ENCODE peak calls at places on chromosomes 12 and 14, in eight cellular contexts. C is tibial nerve, V is lung, Z is stomach, E is psoas muscle, K is GM23338, J is left ventricle myocardium inferior, X is esophagus squamous epithelium. Y is an unnamed sample.

GRCh38 chr14:99853206-99853605 is 60.0 kb downstream of the EML1 start:
- DNase-seq in C (no peak), V (no peak), Z (no peak), E (no peak), K (no peak), J (peak), X (no peak), Y (no peak)

GRCh38 chr12:85633491-85633890 is 202.7 kb downstream of the RASSF9 start:
- DNase-seq in C (no peak), V (no peak), Z (no peak), E (no peak), K (no peak), J (no peak), X (no peak), Y (no peak)

GRCh38 chr12:59820594-59821011 is 224.8 kb downstream of the SLC16A7 start:
- DNase-seq in C (no peak), V (no peak), Z (no peak), E (no peak), K (no peak), J (no peak), X (no peak), Y (no peak)

GRCh38 chr12:46553266-46553665 is 180.7 kb upstream of the SLC38A2 start:
- DNase-seq in C (no peak), V (no peak), Z (no peak), E (peak), K (no peak), J (no peak), X (no peak), Y (no peak)

GRCh38 chr12:72774023-72774422 is 501.9 kb downstream of the TRHDE start:
- DNase-seq in C (no peak), V (no peak), Z (no peak), E (no peak), K (no peak), J (no peak), X (no peak), Y (no peak)

GRCh38 chr14:94517641-94518257 is 8.5 kb upstream of the SERPINA12 start:
- DNase-seq in C (no peak), V (no peak), Z (no peak), E (no peak), K (peak), J (no peak), X (no peak), Y (no peak)

GRCh38 chr12:102849722-102850447 is 67.2 kb downstream of the PAH start:
- DNase-seq in C (no peak), V (no peak), Z (no peak), E (no peak), K (no peak), J (no peak), X (no peak), Y (no peak)

GRCh38 chr12:28966049-28966778 is 182.9 kb upstream of the FAR2 start:
- DNase-seq in C (no peak), V (peak), Z (peak), E (no peak), K (no peak), J (peak), X (no peak), Y (no peak)

GRCh38 chr12:119068129-119068856 is 87.0 kb downstream of the SRRM4 start:
- DNase-seq in C (no peak), V (no peak), Z (no peak), E (no peak), K (no peak), J (peak), X (no peak), Y (no peak)

GRCh38 chr14:32986791-32987545 is 48.3 kb downstream of the NPAS3 start:
- DNase-seq in C (no peak), V (no peak), Z (no peak), E (peak), K (peak), J (peak), X (no peak), Y (no peak)

GRCh38 chr12:52531563-52532300 is 11.5 kb upstream of the KRT5 start:
- DNase-seq in C (no peak), V (no peak), Z (no peak), E (no peak), K (no peak), J (no peak), X (no peak), Y (no peak)

GRCh38 chr14:60720962-60721330 is 3.2 kb downstream of the SIX4 start:
- DNase-seq in C (no peak), V (no peak), Z (no peak), E (no peak), K (no peak), J (no peak), X (no peak), Y (no peak)

GRCh38 chr12:131867891-131868675 is 26.3 kb upstream of the ULK1 start:
- DNase-seq in C (no peak), V (no peak), Z (no peak), E (no peak), K (no peak), J (no peak), X (no peak), Y (no peak)

GRCh38 chr14:47044841-47045240 is 393.3 kb upstream of the RPL10L start:
- DNase-seq in C (no peak), V (peak), Z (peak), E (no peak), K (peak), J (no peak), X (no peak), Y (no peak)

GRCh38 chr12:5716221-5716620 is 228.8 kb downstream of the ANO2 start:
- DNase-seq in C (no peak), V (no peak), Z (no peak), E (no peak), K (no peak), J (no peak), X (no peak), Y (no peak)

GRCh38 chr12:3216726-3217682 is 139.8 kb downstream of the TSPAN9 start:
- DNase-seq in C (no peak), V (no peak), Z (no peak), E (no peak), K (no peak), J (no peak), X (no peak), Y (no peak)

GRCh38 chr12:119005832-119006360 is 24.6 kb downstream of the SRRM4 start:
- DNase-seq in C (no peak), V (no peak), Z (no peak), E (no peak), K (no peak), J (no peak), X (no peak), Y (no peak)

GRCh38 chr12:111505601-111506036 is 93.5 kb downstream of the ATXN2 start:
- DNase-seq in C (no peak), V (no peak), Z (no peak), E (no peak), K (no peak), J (no peak), X (no peak), Y (no peak)

GRCh38 chr12:16844875-16845274 is 238.9 kb upstream of the LMO3 start:
- DNase-seq in C (no peak), V (no peak), Z (no peak), E (no peak), K (peak), J (no peak), X (no peak), Y (no peak)

GRCh38 chr12:65663097-65663496 is 161.2 kb upstream of the HMGA2 start:
- DNase-seq in C (no peak), V (no peak), Z (no peak), E (no peak), K (no peak), J (no peak), X (no peak), Y (no peak)

GRCh38 chr12:72330291-72330690 is 58.1 kb downstream of the TRHDE start:
- DNase-seq in C (no peak), V (no peak), Z (no peak), E (peak), K (peak), J (no peak), X (no peak), Y (peak)

GRCh38 chr14:101729382-101729781 is 32.1 kb upstream of the PPP2R5C start:
- DNase-seq in C (no peak), V (no peak), Z (no peak), E (no peak), K (no peak), J (no peak), X (no peak), Y (no peak)

GRCh38 chr14:22375321-22375930 is 213.6 kb downstream of the DAD1 start:
- DNase-seq in C (no peak), V (no peak), Z (no peak), E (no peak), K (peak), J (no peak), X (no peak), Y (no peak)
- TF ChIP-seq CTCF in C (peak), V (peak), Z (peak), E (peak), K (peak), J (peak), X (peak), Y (peak)

DNA sequence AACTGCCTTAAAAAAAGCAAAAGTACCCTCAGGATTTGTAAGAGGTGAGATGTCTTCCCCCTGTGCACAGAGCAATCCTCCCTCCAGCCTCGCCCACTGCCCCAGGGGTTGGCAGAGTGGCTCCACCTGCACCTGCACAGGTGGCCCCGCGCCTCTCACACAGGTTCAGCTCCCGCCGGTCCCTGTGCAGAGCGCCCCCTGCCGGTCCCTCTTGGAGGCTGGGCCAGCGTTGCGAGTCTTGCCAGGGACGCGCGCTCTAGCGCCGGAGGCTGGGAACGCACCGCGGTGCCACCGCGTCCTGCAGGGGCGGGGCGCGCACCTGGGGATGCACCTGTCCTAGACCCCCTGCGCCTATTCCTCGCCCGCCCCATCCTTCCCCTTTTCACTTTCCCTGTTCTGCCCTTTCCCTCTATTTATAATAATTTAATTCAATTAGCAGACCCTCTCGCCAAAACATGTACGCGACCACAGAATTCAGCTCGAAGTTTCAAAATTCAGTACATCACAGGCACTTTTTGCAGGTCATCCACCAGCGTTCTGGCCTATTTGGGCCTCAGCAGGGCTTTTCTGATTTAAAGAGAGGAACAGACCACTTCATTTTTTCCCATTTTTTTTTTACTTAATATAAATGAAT is 618.6 kb downstream of the AACS start:
- DNase-seq in C (no peak), V (peak), Z (peak), E (no peak), K (peak), J (no peak), X (no peak), Y (peak)
- TF ChIP-seq CTCF in C (peak), V (no peak), Z (peak), E (no peak), K (peak), J (peak), X (peak), Y (peak)

GRCh38 chr12:63319386-63319785 is 168.4 kb upstream of the AVPR1A start:
- DNase-seq in C (no peak), V (no peak), Z (no peak), E (no peak), K (peak), J (no peak), X (no peak), Y (no peak)
- TF ChIP-seq CTCF in C (no peak), V (no peak), Z (no peak), E (no peak), K (peak), J (no peak), X (no peak), Y (no peak)

GRCh38 chr12:104328790-104329189 is 25.3 kb downstream of the EID3 start:
- DNase-seq in C (no peak), V (no peak), Z (no peak), E (no peak), K (no peak), J (no peak), X (no peak), Y (no peak)

GRCh38 chr12:104333692-104334255 is 30.2 kb downstream of the EID3 start:
- DNase-seq in C (no peak), V (no peak), Z (no peak), E (no peak), K (no peak), J (no peak), X (no peak), Y (no peak)

GRCh38 chr12:104331376-104331775 is 27.8 kb downstream of the EID3 start:
- DNase-seq in C (no peak), V (no peak), Z (no peak), E (no peak), K (no peak), J (no peak), X (no peak), Y (no peak)

GRCh38 chr12:104334581-104334980 is 31.0 kb downstream of the EID3 start:
- DNase-seq in C (no peak), V (no peak), Z (no peak), E (no peak), K (no peak), J (no peak), X (no peak), Y (no peak)

DNA sequence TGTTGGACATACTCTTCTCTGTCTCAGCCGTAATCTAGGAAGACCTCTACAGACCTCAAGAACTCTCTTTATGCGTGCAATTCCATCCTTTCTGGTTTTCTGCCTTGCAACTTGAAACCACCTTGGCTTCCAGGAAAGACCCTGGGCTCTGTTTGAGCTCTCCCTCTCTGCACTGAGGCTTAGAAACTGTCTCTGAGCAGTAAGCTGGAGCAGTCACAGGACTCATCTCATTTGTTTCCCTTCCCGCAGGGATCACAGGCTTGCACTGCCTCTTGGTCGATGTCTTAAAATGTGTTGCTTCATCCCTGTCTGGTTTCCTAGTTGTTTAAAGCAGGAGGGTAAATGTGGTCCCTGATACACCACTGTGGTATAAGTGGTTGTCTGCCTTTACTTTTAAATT is 26.2 kb downstream of the EID3 start:
- DNase-seq in C (no peak), V (no peak), Z (no peak), E (no peak), K (no peak), J (no peak), X (no peak), Y (no peak)
- TF ChIP-seq CTCF in C (no peak), V (no peak), Z (no peak), E (no peak), K (no peak), J (no peak), X (no peak), Y (no peak)

DNA sequence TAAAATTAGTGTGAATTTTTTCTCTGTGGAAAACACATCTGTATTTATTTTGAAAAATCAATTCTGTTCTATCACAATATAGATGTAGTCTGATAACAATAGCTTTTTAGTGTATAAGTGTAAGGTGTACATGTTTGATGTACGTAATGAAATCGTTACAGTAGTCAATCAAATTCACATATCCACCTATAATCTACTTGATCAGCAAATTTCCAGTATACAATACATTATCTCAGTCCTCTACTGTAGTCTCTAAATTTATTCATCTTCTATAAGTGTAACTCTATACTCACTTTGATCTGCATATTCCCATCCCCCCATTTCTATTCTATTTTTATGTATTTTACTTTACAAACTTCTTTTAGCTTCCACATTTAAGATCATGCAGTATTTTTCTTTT is 13.0 kb downstream of the PLEKHA5 start:
- DNase-seq in C (no peak), V (no peak), Z (no peak), E (no peak), K (no peak), J (no peak), X (no peak), Y (no peak)
- TF ChIP-seq CTCF in C (no peak), V (no peak), Z (no peak), E (no peak), K (no peak), J (no peak), X (no peak), Y (no peak)

GRCh38 chr12:77928078-77928477 is 97.4 kb downstream of the NAV3 start:
- DNase-seq in C (no peak), V (no peak), Z (no peak), E (no peak), K (no peak), J (no peak), X (no peak), Y (no peak)

GRCh38 chr12:77932216-77932615 is 101.5 kb downstream of the NAV3 start:
- DNase-seq in C (no peak), V (no peak), Z (no peak), E (no peak), K (peak), J (no peak), X (no peak), Y (no peak)
- TF ChIP-seq CTCF in C (no peak), V (no peak), Z (no peak), E (no peak), K (peak), J (no peak), X (no peak), Y (no peak)

GRCh38 chr12:6851153-6851920 is at the start of gene CDCA3:
- DNase-seq in C (peak), V (peak), Z (peak), E (peak), K (peak), J (peak), X (peak), Y (peak)
- TF ChIP-seq CTCF in C (no peak), V (no peak), Z (no peak), E (no peak), K (no peak), J (no peak), X (peak), Y (no peak)

GRCh38 chr14:34875031-34875922 is at the start of gene BAZ1A:
- DNase-seq in C (peak), V (peak), Z (peak), E (peak), K (peak), J (peak), X (no peak), Y (peak)
- TF ChIP-seq CTCF in C (no peak), V (no peak), Z (no peak), E (peak), K (no peak), J (peak), X (peak), Y (no peak)

GRCh38 chr12:121383601-121384019 is 16.3 kb upstream of the RNF34 start:
- DNase-seq in C (no peak), V (no peak), Z (no peak), E (no peak), K (no peak), J (no peak), X (no peak), Y (no peak)
- TF ChIP-seq CTCF in C (no peak), V (no peak), Z (no peak), E (no peak), K (peak), J (no peak), X (no peak), Y (no peak)

GRCh38 chr14:103526247-103526913 is 2.6 kb upstream of the TRMT61A start:
- DNase-seq in C (no peak), V (no peak), Z (no peak), E (no peak), K (no peak), J (no peak), X (no peak), Y (no peak)

GRCh38 chr14:103522649-103523582 is at the start of gene CKB:
- DNase-seq in C (no peak), V (no peak), Z (peak), E (peak), K (peak), J (peak), X (no peak), Y (peak)

GRCh38 chr14:103522028-103522581 is 525 bp downstream of the CKB start:
- DNase-seq in C (no peak), V (no peak), Z (no peak), E (peak), K (peak), J (peak), X (no peak), Y (peak)

GRCh38 chr14:103523583-103523969 is 946 bp upstream of the CKB start:
- DNase-seq in C (no peak), V (no peak), Z (no peak), E (no peak), K (peak), J (no peak), X (no peak), Y (no peak)

GRCh38 chr14:103524002-103524785 is 1.6 kb upstream of the CKB start:
- DNase-seq in C (no peak), V (no peak), Z (no peak), E (no peak), K (no peak), J (no peak), X (no peak), Y (no peak)
- TF ChIP-seq CTCF in C (no peak), V (no peak), Z (no peak), E (no peak), K (peak), J (no peak), X (no peak), Y (no peak)